ENCODE peak calls at places on chromosomes 12 and 14, in four cellular contexts. One of them, this sample, is unnamed.

GRCh38 chr12:3304436-3305135 is 186.4 kb upstream of the PRMT8 start:
- DNase-seq in MM.1S: no peak
- DNase-seq in mesendoderm: no peak
- DNase-seq in psoas muscle: no peak
- DNase-seq in this sample: peak

GRCh38 chr14:31881531-31882310 is 195.4 kb upstream of the ARHGAP5 start:
- DNase-seq in MM.1S: no peak
- DNase-seq in mesendoderm: no peak
- DNase-seq in psoas muscle: no peak
- DNase-seq in this sample: no peak

GRCh38 chr14:59377485-59377884 is 87.7 kb downstream of the GPR135 start:
- DNase-seq in MM.1S: no peak
- DNase-seq in mesendoderm: no peak
- DNase-seq in psoas muscle: no peak
- DNase-seq in this sample: no peak

GRCh38 chr12:10554971-10555481 is 49.3 kb downstream of the EIF2S3B start:
- DNase-seq in MM.1S: no peak
- DNase-seq in mesendoderm: no peak
- DNase-seq in psoas muscle: no peak
- DNase-seq in this sample: no peak

GRCh38 chr14:26180221-26180620 is 417.6 kb downstream of the NOVA1 start:
- DNase-seq in MM.1S: no peak
- DNase-seq in mesendoderm: no peak
- DNase-seq in psoas muscle: no peak
- DNase-seq in this sample: no peak

GRCh38 chr14:85093631-85094330 is 436.2 kb upstream of the FLRT2 start:
- DNase-seq in MM.1S: no peak
- DNase-seq in mesendoderm: no peak
- DNase-seq in psoas muscle: no peak
- DNase-seq in this sample: no peak

GRCh38 chr14:90444077-90444696 is 47.4 kb downstream of the CALM1 start:
- DNase-seq in MM.1S: no peak
- DNase-seq in mesendoderm: no peak
- DNase-seq in psoas muscle: peak
- DNase-seq in this sample: no peak

GRCh38 chr12:2510066-2510465 is 284.7 kb upstream of the FKBP4 start:
- DNase-seq in MM.1S: no peak
- DNase-seq in mesendoderm: no peak
- DNase-seq in psoas muscle: no peak
- DNase-seq in this sample: no peak

GRCh38 chr14:90645842-90646443 is 170.3 kb downstream of the TTC7B start:
- DNase-seq in MM.1S: no peak
- DNase-seq in mesendoderm: peak
- DNase-seq in psoas muscle: no peak
- DNase-seq in this sample: peak

GRCh38 chr12:69608114-69608513 is 2.6 kb downstream of the LRRC10 start:
- DNase-seq in MM.1S: no peak
- DNase-seq in mesendoderm: no peak
- DNase-seq in psoas muscle: no peak
- DNase-seq in this sample: no peak

GRCh38 chr12:113407931-113408585 is 4.4 kb upstream of the SDS start:
- DNase-seq in MM.1S: no peak
- DNase-seq in mesendoderm: no peak
- DNase-seq in psoas muscle: no peak
- DNase-seq in this sample: peak

GRCh38 chr12:12534975-12535374 is 27.7 kb downstream of the DUSP16 start:
- DNase-seq in MM.1S: no peak
- DNase-seq in mesendoderm: no peak
- DNase-seq in psoas muscle: peak
- DNase-seq in this sample: no peak

GRCh38 chr12:95083938-95084337 is 10.5 kb upstream of the NR2C1 start:
- DNase-seq in MM.1S: no peak
- DNase-seq in mesendoderm: peak
- DNase-seq in psoas muscle: no peak
- DNase-seq in this sample: peak

GRCh38 chr12:57099766-57100165 is 10.9 kb downstream of the NAB2 start:
- DNase-seq in MM.1S: no peak
- DNase-seq in mesendoderm: peak
- DNase-seq in psoas muscle: no peak
- DNase-seq in this sample: no peak

GRCh38 chr12:91441236-91441635 is 258.6 kb upstream of the DCN start:
- DNase-seq in MM.1S: no peak
- DNase-seq in mesendoderm: no peak
- DNase-seq in psoas muscle: no peak
- DNase-seq in this sample: no peak

GRCh38 chr14:48546996-48547395 is 871.6 kb upstream of the MDGA2 start:
- DNase-seq in MM.1S: no peak
- DNase-seq in mesendoderm: no peak
- DNase-seq in psoas muscle: no peak
- DNase-seq in this sample: no peak

GRCh38 chr12:93243689-93244513 is 133.8 kb upstream of the NUDT4 start:
- DNase-seq in MM.1S: peak
- DNase-seq in mesendoderm: no peak
- DNase-seq in psoas muscle: no peak
- DNase-seq in this sample: no peak

GRCh38 chr12:59403259-59403932 is 192.4 kb upstream of the SLC16A7 start:
- DNase-seq in MM.1S: peak
- DNase-seq in mesendoderm: peak
- DNase-seq in psoas muscle: no peak
- DNase-seq in this sample: peak

GRCh38 chr12:69720748-69721147 is 17.9 kb upstream of the RAB3IP start:
- DNase-seq in MM.1S: no peak
- DNase-seq in mesendoderm: peak
- DNase-seq in psoas muscle: no peak
- DNase-seq in this sample: no peak

GRCh38 chr12:68189766-68190700 is 30.5 kb upstream of the IFNG start:
- DNase-seq in MM.1S: no peak
- DNase-seq in mesendoderm: no peak
- DNase-seq in psoas muscle: no peak
- DNase-seq in this sample: peak

GRCh38 chr12:617304-617915 is 45.8 kb downstream of the NINJ2 start:
- DNase-seq in MM.1S: no peak
- DNase-seq in mesendoderm: no peak
- DNase-seq in psoas muscle: peak
- DNase-seq in this sample: no peak

GRCh38 chr14:89276424-89276975 is 140.5 kb downstream of the FOXN3 start:
- DNase-seq in MM.1S: no peak
- DNase-seq in mesendoderm: no peak
- DNase-seq in psoas muscle: no peak
- DNase-seq in this sample: peak

GRCh38 chr14:105151131-105151837 is 17.3 kb downstream of the JAG2 start:
- DNase-seq in MM.1S: no peak
- DNase-seq in mesendoderm: no peak
- DNase-seq in psoas muscle: peak
- DNase-seq in this sample: no peak

GRCh38 chr14:98769326-98769725 is 502.7 kb downstream of the BCL11B start:
- DNase-seq in MM.1S: no peak
- DNase-seq in mesendoderm: peak
- DNase-seq in psoas muscle: no peak
- DNase-seq in this sample: no peak

GRCh38 chr12:91178139-91178561 is 4.5 kb downstream of the DCN start:
- DNase-seq in MM.1S: peak
- DNase-seq in mesendoderm: peak
- DNase-seq in psoas muscle: peak
- DNase-seq in this sample: no peak

GRCh38 chr14:88798161-88798560 is 5.4 kb upstream of the EML5 start:
- DNase-seq in MM.1S: no peak
- DNase-seq in mesendoderm: no peak
- DNase-seq in psoas muscle: no peak
- DNase-seq in this sample: no peak

GRCh38 chr14:30138517-30138916 is 210.9 kb upstream of the PRKD1 start:
- DNase-seq in MM.1S: no peak
- DNase-seq in mesendoderm: no peak
- DNase-seq in psoas muscle: no peak
- DNase-seq in this sample: no peak

GRCh38 chr14:79564371-79564770 is 646.9 kb downstream of the DIO2 start:
- DNase-seq in MM.1S: no peak
- DNase-seq in mesendoderm: no peak
- DNase-seq in psoas muscle: no peak
- DNase-seq in this sample: peak

GRCh38 chr12:87676726-87677125 is 352.5 kb downstream of the C12orf50 start:
- DNase-seq in MM.1S: no peak
- DNase-seq in mesendoderm: no peak
- DNase-seq in psoas muscle: no peak
- DNase-seq in this sample: no peak

GRCh38 chr12:11147420-11147819 is 13.0 kb upstream of the TAS2R30 start:
- DNase-seq in MM.1S: no peak
- DNase-seq in mesendoderm: no peak
- DNase-seq in psoas muscle: no peak
- DNase-seq in this sample: no peak

GRCh38 chr12:32522322-32523221 is 123.2 kb downstream of the FGD4 start:
- DNase-seq in MM.1S: peak
- DNase-seq in mesendoderm: no peak
- DNase-seq in psoas muscle: no peak
- DNase-seq in this sample: no peak

GRCh38 chr14:48686650-48687049 is 899.5 kb downstream of the RPS29 start:
- DNase-seq in MM.1S: no peak
- DNase-seq in mesendoderm: no peak
- DNase-seq in psoas muscle: no peak
- DNase-seq in this sample: no peak

GRCh38 chr12:39426636-39427245 is 16.2 kb downstream of the KIF21A start:
- DNase-seq in MM.1S: no peak
- DNase-seq in mesendoderm: peak
- DNase-seq in psoas muscle: no peak
- DNase-seq in this sample: no peak
- H3K27ac ChIP-seq in MM.1S: no peak
- H3K27ac ChIP-seq in mesendoderm: no peak
- H3K27ac ChIP-seq in psoas muscle: no peak
- H3K27ac ChIP-seq in this sample: no peak

GRCh38 chr14:65433157-65433556 is 20.6 kb downstream of the FUT8 start:
- DNase-seq in MM.1S: no peak
- DNase-seq in mesendoderm: no peak
- DNase-seq in psoas muscle: no peak
- DNase-seq in this sample: no peak
- H3K4me3 ChIP-seq in MM.1S: no peak
- H3K4me3 ChIP-seq in mesendoderm: no peak
- H3K4me3 ChIP-seq in psoas muscle: no peak
- H3K4me3 ChIP-seq in this sample: no peak

GRCh38 chr14:69610020-69610858 is 1.2 kb upstream of the SUSD6 start:
- DNase-seq in MM.1S: no peak
- DNase-seq in mesendoderm: no peak
- DNase-seq in psoas muscle: no peak
- DNase-seq in this sample: no peak
- H3K27ac ChIP-seq in MM.1S: peak
- H3K27ac ChIP-seq in mesendoderm: no peak
- H3K27ac ChIP-seq in psoas muscle: peak
- H3K27ac ChIP-seq in this sample: peak

DNA sequence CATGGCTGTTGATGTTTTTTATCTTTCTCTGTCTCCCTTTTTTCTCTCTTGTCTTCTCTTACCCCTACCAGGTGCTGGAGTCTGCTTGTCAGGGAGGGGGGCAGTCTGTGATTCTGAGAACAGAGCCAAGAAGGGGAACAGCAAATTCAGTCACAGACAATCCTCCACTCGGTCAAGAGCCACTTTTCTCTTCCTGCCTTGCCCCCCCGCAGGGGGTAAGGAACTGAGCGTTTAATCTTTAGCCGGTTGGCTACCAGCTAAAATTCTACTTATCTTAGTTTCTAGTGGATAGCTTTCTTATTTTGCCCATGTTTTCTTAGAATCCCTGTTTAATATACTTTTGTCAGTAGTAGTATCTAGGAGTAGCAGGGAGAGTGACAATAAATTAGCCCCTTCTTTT is 1.9 kb downstream of the RIMKLB start:
- DNase-seq in MM.1S: no peak
- DNase-seq in mesendoderm: peak
- DNase-seq in psoas muscle: no peak
- DNase-seq in this sample: no peak
- H3K4me3 ChIP-seq in MM.1S: no peak
- H3K4me3 ChIP-seq in mesendoderm: no peak
- H3K4me3 ChIP-seq in psoas muscle: peak
- H3K4me3 ChIP-seq in this sample: no peak

DNA sequence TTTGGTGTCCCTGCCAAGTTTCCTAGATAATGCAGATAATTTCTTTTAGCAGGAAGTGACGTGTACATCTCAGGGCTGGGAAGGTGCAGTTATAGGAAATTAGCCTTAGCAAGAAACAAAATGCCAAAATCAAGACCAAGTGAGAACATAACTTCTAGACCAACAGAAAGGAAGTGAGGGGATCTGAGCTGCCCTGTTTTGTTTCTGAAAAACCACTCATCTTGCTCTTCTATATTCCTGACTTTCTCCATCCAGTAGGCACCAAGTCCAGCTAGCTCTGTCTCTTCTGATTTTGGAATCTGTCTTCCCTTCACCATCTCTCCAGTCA is 23.9 kb upstream of the DUSP6 start:
- DNase-seq in MM.1S: no peak
- DNase-seq in mesendoderm: no peak
- DNase-seq in psoas muscle: no peak
- DNase-seq in this sample: no peak
- H3K27ac ChIP-seq in MM.1S: no peak
- H3K27ac ChIP-seq in mesendoderm: no peak
- H3K27ac ChIP-seq in psoas muscle: no peak
- H3K27ac ChIP-seq in this sample: peak

GRCh38 chr12:131795064-131795463 is 33.1 kb upstream of the MMP17 start:
- DNase-seq in MM.1S: no peak
- DNase-seq in mesendoderm: no peak
- DNase-seq in psoas muscle: no peak
- DNase-seq in this sample: no peak
- H3K4me3 ChIP-seq in MM.1S: no peak
- H3K4me3 ChIP-seq in mesendoderm: no peak
- H3K4me3 ChIP-seq in psoas muscle: no peak
- H3K4me3 ChIP-seq in this sample: no peak

GRCh38 chr12:55610598-55610997 is 26.1 kb upstream of the OR10P1 start:
- DNase-seq in MM.1S: no peak
- DNase-seq in mesendoderm: no peak
- DNase-seq in psoas muscle: no peak
- DNase-seq in this sample: no peak
- H3K27ac ChIP-seq in MM.1S: no peak
- H3K27ac ChIP-seq in mesendoderm: no peak
- H3K27ac ChIP-seq in psoas muscle: no peak
- H3K27ac ChIP-seq in this sample: no peak

GRCh38 chr12:120229583-120230325 is 28.8 kb upstream of the RPLP0 start:
- DNase-seq in MM.1S: no peak
- DNase-seq in mesendoderm: peak
- DNase-seq in psoas muscle: no peak
- DNase-seq in this sample: no peak

GRCh38 chr12:120227233-120228040 is 26.5 kb upstream of the RPLP0 start:
- DNase-seq in MM.1S: no peak
- DNase-seq in mesendoderm: no peak
- DNase-seq in psoas muscle: no peak
- DNase-seq in this sample: no peak

GRCh38 chr12:120228041-120228290 is 27.1 kb upstream of the RPLP0 start:
- DNase-seq in MM.1S: no peak
- DNase-seq in mesendoderm: no peak
- DNase-seq in psoas muscle: no peak
- DNase-seq in this sample: no peak

GRCh38 chr12:120229071-120229582 is 28.2 kb upstream of the RPLP0 start:
- DNase-seq in MM.1S: no peak
- DNase-seq in mesendoderm: peak
- DNase-seq in psoas muscle: no peak
- DNase-seq in this sample: no peak

GRCh38 chr12:120228291-120229070 is 27.6 kb upstream of the RPLP0 start:
- DNase-seq in MM.1S: peak
- DNase-seq in mesendoderm: peak
- DNase-seq in psoas muscle: peak
- DNase-seq in this sample: peak
- H3K4me3 ChIP-seq in MM.1S: no peak
- H3K4me3 ChIP-seq in mesendoderm: no peak
- H3K4me3 ChIP-seq in psoas muscle: peak
- H3K4me3 ChIP-seq in this sample: peak